ENCODE peak calls at places on chromosomes 16 and 17, in six cellular contexts. One of them, this sample, is unnamed.

GRCh38 chr17:17562145-17562529 is 29.4 kb downstream of the PEMT start:
- DNase-seq in activated CD8-positive, alpha-beta memory T cell treated with anti-CD3 and anti-CD28 coated beads, Interleukin-2, amount 50 U/mL, for 4 hours: no peak
- DNase-seq in stimulated activated CD8-positive, alpha-beta memory T cell treated with anti-CD3 and anti-CD28 coated beads, Interleukin-4, amount 100 ng/mL, for 24 hours: no peak
- DNase-seq in AG10803: no peak
- DNase-seq in COR-L47: no peak
- DNase-seq in HTR-8/SVneo: no peak
- DNase-seq in this sample: no peak

GRCh38 chr16:11682655-11683096 is 14.4 kb downstream of the SNN start:
- DNase-seq in AG10803: peak; percentile 88
- DNase-seq in activated CD8-positive, alpha-beta memory T cell treated with anti-CD3 and anti-CD28 coated beads, Interleukin-2, amount 50 U/mL, for 4 hours: no peak
- DNase-seq in HTR-8/SVneo: peak; percentile 36
- DNase-seq in stimulated activated CD8-positive, alpha-beta memory T cell treated with anti-CD3 and anti-CD28 coated beads, Interleukin-4, amount 100 ng/mL, for 24 hours: no peak
- DNase-seq in COR-L47: no peak
- DNase-seq in this sample: peak; percentile 31

GRCh38 chr16:24988137-24988535 is 27.0 kb downstream of the ARHGAP17 start:
- DNase-seq in COR-L47: no peak
- DNase-seq in stimulated activated CD8-positive, alpha-beta memory T cell treated with anti-CD3 and anti-CD28 coated beads, Interleukin-4, amount 100 ng/mL, for 24 hours: no peak
- DNase-seq in AG10803: peak; percentile 36
- DNase-seq in activated CD8-positive, alpha-beta memory T cell treated with anti-CD3 and anti-CD28 coated beads, Interleukin-2, amount 50 U/mL, for 4 hours: no peak
- DNase-seq in HTR-8/SVneo: no peak
- DNase-seq in this sample: no peak

GRCh38 chr17:17462048-17462824 is 14.6 kb upstream of the MED9 start:
- DNase-seq in activated CD8-positive, alpha-beta memory T cell treated with anti-CD3 and anti-CD28 coated beads, Interleukin-2, amount 50 U/mL, for 4 hours: no peak
- DNase-seq in COR-L47: no peak
- DNase-seq in stimulated activated CD8-positive, alpha-beta memory T cell treated with anti-CD3 and anti-CD28 coated beads, Interleukin-4, amount 100 ng/mL, for 24 hours: no peak
- DNase-seq in HTR-8/SVneo: no peak
- DNase-seq in AG10803: no peak
- DNase-seq in this sample: no peak

GRCh38 chr17:54901230-54901847 is 687 bp downstream of the TOM1L1 start:
- DNase-seq in HTR-8/SVneo: peak; percentile 24
- DNase-seq in AG10803: peak; percentile 66
- DNase-seq in COR-L47: peak; percentile 8
- DNase-seq in activated CD8-positive, alpha-beta memory T cell treated with anti-CD3 and anti-CD28 coated beads, Interleukin-2, amount 50 U/mL, for 4 hours: no peak
- DNase-seq in stimulated activated CD8-positive, alpha-beta memory T cell treated with anti-CD3 and anti-CD28 coated beads, Interleukin-4, amount 100 ng/mL, for 24 hours: no peak
- DNase-seq in this sample: no peak

GRCh38 chr16:23865853-23866252 is 30.1 kb downstream of the PRKCB start:
- DNase-seq in AG10803: no peak
- DNase-seq in stimulated activated CD8-positive, alpha-beta memory T cell treated with anti-CD3 and anti-CD28 coated beads, Interleukin-4, amount 100 ng/mL, for 24 hours: no peak
- DNase-seq in HTR-8/SVneo: no peak
- DNase-seq in COR-L47: no peak
- DNase-seq in activated CD8-positive, alpha-beta memory T cell treated with anti-CD3 and anti-CD28 coated beads, Interleukin-2, amount 50 U/mL, for 4 hours: no peak
- DNase-seq in this sample: no peak

GRCh38 chr17:29614345-29615047 is 8.2 kb downstream of the CORO6 start:
- DNase-seq in AG10803: no peak
- DNase-seq in HTR-8/SVneo: no peak
- DNase-seq in COR-L47: no peak
- DNase-seq in stimulated activated CD8-positive, alpha-beta memory T cell treated with anti-CD3 and anti-CD28 coated beads, Interleukin-4, amount 100 ng/mL, for 24 hours: no peak
- DNase-seq in activated CD8-positive, alpha-beta memory T cell treated with anti-CD3 and anti-CD28 coated beads, Interleukin-2, amount 50 U/mL, for 4 hours: no peak
- DNase-seq in this sample: no peak

GRCh38 chr16:53937068-53937614 is 233.2 kb downstream of the FTO start:
- DNase-seq in AG10803: no peak
- DNase-seq in stimulated activated CD8-positive, alpha-beta memory T cell treated with anti-CD3 and anti-CD28 coated beads, Interleukin-4, amount 100 ng/mL, for 24 hours: no peak
- DNase-seq in activated CD8-positive, alpha-beta memory T cell treated with anti-CD3 and anti-CD28 coated beads, Interleukin-2, amount 50 U/mL, for 4 hours: no peak
- DNase-seq in HTR-8/SVneo: no peak
- DNase-seq in COR-L47: no peak
- DNase-seq in this sample: no peak

GRCh38 chr16:85157372-85157771 is 45.1 kb upstream of the CIBAR2 start:
- DNase-seq in HTR-8/SVneo: no peak
- DNase-seq in AG10803: no peak
- DNase-seq in stimulated activated CD8-positive, alpha-beta memory T cell treated with anti-CD3 and anti-CD28 coated beads, Interleukin-4, amount 100 ng/mL, for 24 hours: no peak
- DNase-seq in activated CD8-positive, alpha-beta memory T cell treated with anti-CD3 and anti-CD28 coated beads, Interleukin-2, amount 50 U/mL, for 4 hours: no peak
- DNase-seq in COR-L47: no peak
- DNase-seq in this sample: no peak

GRCh38 chr17:55420067-55420775 is 1.4 kb downstream of the MMD start:
- DNase-seq in HTR-8/SVneo: no peak
- DNase-seq in AG10803: no peak
- DNase-seq in COR-L47: no peak
- DNase-seq in stimulated activated CD8-positive, alpha-beta memory T cell treated with anti-CD3 and anti-CD28 coated beads, Interleukin-4, amount 100 ng/mL, for 24 hours: no peak
- DNase-seq in activated CD8-positive, alpha-beta memory T cell treated with anti-CD3 and anti-CD28 coated beads, Interleukin-2, amount 50 U/mL, for 4 hours: peak; percentile 17
- DNase-seq in this sample: no peak

GRCh38 chr16:87661561-87661960 is 59.3 kb downstream of the JPH3 start:
- DNase-seq in HTR-8/SVneo: no peak
- DNase-seq in stimulated activated CD8-positive, alpha-beta memory T cell treated with anti-CD3 and anti-CD28 coated beads, Interleukin-4, amount 100 ng/mL, for 24 hours: peak; percentile 2
- DNase-seq in activated CD8-positive, alpha-beta memory T cell treated with anti-CD3 and anti-CD28 coated beads, Interleukin-2, amount 50 U/mL, for 4 hours: no peak
- DNase-seq in COR-L47: no peak
- DNase-seq in AG10803: peak; percentile 39
- DNase-seq in this sample: peak; percentile 9

GRCh38 chr16:85136213-85136704 is 24.0 kb upstream of the CIBAR2 start:
- DNase-seq in stimulated activated CD8-positive, alpha-beta memory T cell treated with anti-CD3 and anti-CD28 coated beads, Interleukin-4, amount 100 ng/mL, for 24 hours: no peak
- DNase-seq in activated CD8-positive, alpha-beta memory T cell treated with anti-CD3 and anti-CD28 coated beads, Interleukin-2, amount 50 U/mL, for 4 hours: no peak
- DNase-seq in HTR-8/SVneo: no peak
- DNase-seq in COR-L47: no peak
- DNase-seq in AG10803: no peak
- DNase-seq in this sample: no peak

GRCh38 chr16:27431773-27432599 is 30.0 kb downstream of the IL21R start:
- DNase-seq in COR-L47: no peak
- DNase-seq in HTR-8/SVneo: no peak
- DNase-seq in stimulated activated CD8-positive, alpha-beta memory T cell treated with anti-CD3 and anti-CD28 coated beads, Interleukin-4, amount 100 ng/mL, for 24 hours: no peak
- DNase-seq in AG10803: peak; percentile 37
- DNase-seq in activated CD8-positive, alpha-beta memory T cell treated with anti-CD3 and anti-CD28 coated beads, Interleukin-2, amount 50 U/mL, for 4 hours: no peak
- DNase-seq in this sample: no peak

GRCh38 chr17:2058521-2059124 is 3.7 kb downstream of the HIC1 start:
- DNase-seq in AG10803: no peak
- DNase-seq in activated CD8-positive, alpha-beta memory T cell treated with anti-CD3 and anti-CD28 coated beads, Interleukin-2, amount 50 U/mL, for 4 hours: peak; percentile 66
- DNase-seq in HTR-8/SVneo: no peak
- DNase-seq in stimulated activated CD8-positive, alpha-beta memory T cell treated with anti-CD3 and anti-CD28 coated beads, Interleukin-4, amount 100 ng/mL, for 24 hours: no peak
- DNase-seq in COR-L47: no peak
- DNase-seq in this sample: no peak

GRCh38 chr16:86608301-86608747 is 30.0 kb downstream of the FOXL1 start:
- DNase-seq in stimulated activated CD8-positive, alpha-beta memory T cell treated with anti-CD3 and anti-CD28 coated beads, Interleukin-4, amount 100 ng/mL, for 24 hours: no peak
- DNase-seq in HTR-8/SVneo: no peak
- DNase-seq in activated CD8-positive, alpha-beta memory T cell treated with anti-CD3 and anti-CD28 coated beads, Interleukin-2, amount 50 U/mL, for 4 hours: no peak
- DNase-seq in COR-L47: no peak
- DNase-seq in AG10803: peak; percentile 63
- DNase-seq in this sample: no peak

GRCh38 chr17:77829871-77830799 is 128.4 kb upstream of the TNRC6C start:
- DNase-seq in HTR-8/SVneo: peak; percentile 45
- DNase-seq in COR-L47: no peak
- DNase-seq in AG10803: peak; percentile 64
- DNase-seq in activated CD8-positive, alpha-beta memory T cell treated with anti-CD3 and anti-CD28 coated beads, Interleukin-2, amount 50 U/mL, for 4 hours: no peak
- DNase-seq in stimulated activated CD8-positive, alpha-beta memory T cell treated with anti-CD3 and anti-CD28 coated beads, Interleukin-4, amount 100 ng/mL, for 24 hours: no peak
- DNase-seq in this sample: no peak

GRCh38 chr17:83173180-83173996 is 94.0 kb downstream of the METRNL start:
- DNase-seq in HTR-8/SVneo: no peak
- DNase-seq in activated CD8-positive, alpha-beta memory T cell treated with anti-CD3 and anti-CD28 coated beads, Interleukin-2, amount 50 U/mL, for 4 hours: no peak
- DNase-seq in stimulated activated CD8-positive, alpha-beta memory T cell treated with anti-CD3 and anti-CD28 coated beads, Interleukin-4, amount 100 ng/mL, for 24 hours: no peak
- DNase-seq in COR-L47: no peak
- DNase-seq in AG10803: no peak
- DNase-seq in this sample: no peak

GRCh38 chr17:57832299-57832698 is 17.5 kb downstream of the MRPS23 start:
- DNase-seq in stimulated activated CD8-positive, alpha-beta memory T cell treated with anti-CD3 and anti-CD28 coated beads, Interleukin-4, amount 100 ng/mL, for 24 hours: no peak
- DNase-seq in AG10803: no peak
- DNase-seq in activated CD8-positive, alpha-beta memory T cell treated with anti-CD3 and anti-CD28 coated beads, Interleukin-2, amount 50 U/mL, for 4 hours: no peak
- DNase-seq in COR-L47: no peak
- DNase-seq in HTR-8/SVneo: no peak
- DNase-seq in this sample: no peak

GRCh38 chr16:84892097-84892496 is 72.3 kb downstream of the CRISPLD2 start:
- DNase-seq in HTR-8/SVneo: no peak
- DNase-seq in activated CD8-positive, alpha-beta memory T cell treated with anti-CD3 and anti-CD28 coated beads, Interleukin-2, amount 50 U/mL, for 4 hours: no peak
- DNase-seq in COR-L47: no peak
- DNase-seq in stimulated activated CD8-positive, alpha-beta memory T cell treated with anti-CD3 and anti-CD28 coated beads, Interleukin-4, amount 100 ng/mL, for 24 hours: no peak
- DNase-seq in AG10803: no peak
- DNase-seq in this sample: no peak

GRCh38 chr16:66427871-66428681 is 981 bp downstream of the BEAN1 start:
- DNase-seq in stimulated activated CD8-positive, alpha-beta memory T cell treated with anti-CD3 and anti-CD28 coated beads, Interleukin-4, amount 100 ng/mL, for 24 hours: no peak
- DNase-seq in COR-L47: no peak
- DNase-seq in activated CD8-positive, alpha-beta memory T cell treated with anti-CD3 and anti-CD28 coated beads, Interleukin-2, amount 50 U/mL, for 4 hours: no peak
- DNase-seq in AG10803: no peak
- DNase-seq in HTR-8/SVneo: no peak
- DNase-seq in this sample: no peak

GRCh38 chr17:33291248-33292183 is 1.6 kb downstream of the ASIC2 start:
- DNase-seq in COR-L47: no peak
- DNase-seq in activated CD8-positive, alpha-beta memory T cell treated with anti-CD3 and anti-CD28 coated beads, Interleukin-2, amount 50 U/mL, for 4 hours: no peak
- DNase-seq in HTR-8/SVneo: no peak
- DNase-seq in stimulated activated CD8-positive, alpha-beta memory T cell treated with anti-CD3 and anti-CD28 coated beads, Interleukin-4, amount 100 ng/mL, for 24 hours: no peak
- DNase-seq in AG10803: peak; percentile 8
- DNase-seq in this sample: no peak

GRCh38 chr16:35733278-35733965 is 2274.0 kb downstream of the TP53TG3F start:
- DNase-seq in stimulated activated CD8-positive, alpha-beta memory T cell treated with anti-CD3 and anti-CD28 coated beads, Interleukin-4, amount 100 ng/mL, for 24 hours: no peak
- DNase-seq in COR-L47: no peak
- DNase-seq in AG10803: no peak
- DNase-seq in activated CD8-positive, alpha-beta memory T cell treated with anti-CD3 and anti-CD28 coated beads, Interleukin-2, amount 50 U/mL, for 4 hours: no peak
- DNase-seq in HTR-8/SVneo: no peak
- DNase-seq in this sample: no peak

GRCh38 chr16:69709456-69710084 is 16.8 kb downstream of the NQO1 start:
- DNase-seq in COR-L47: peak; percentile 60
- DNase-seq in AG10803: peak; percentile 75
- DNase-seq in HTR-8/SVneo: peak; percentile 74
- DNase-seq in activated CD8-positive, alpha-beta memory T cell treated with anti-CD3 and anti-CD28 coated beads, Interleukin-2, amount 50 U/mL, for 4 hours: no peak
- DNase-seq in stimulated activated CD8-positive, alpha-beta memory T cell treated with anti-CD3 and anti-CD28 coated beads, Interleukin-4, amount 100 ng/mL, for 24 hours: no peak
- DNase-seq in this sample: peak; percentile 43

This sample was measured in smooth muscle cell of the brain vasculature.